ENCODE peak calls at places on chromosomes 11 and 22, in five cellular contexts. One of them, this sample, is unnamed.
A peak's percentile ranks its signal among the peaks of the same experiment; 100 is the strongest.

GRCh38 chr11:103035656-103036434 is 56.1 kb downstream of the DCUN1D5 start:
- DNase-seq in SJSA1: peak; percentile 33
- DNase-seq in effector memory CD4-positive, alpha-beta T cell: no peak
- DNase-seq in fibroblast of lung: peak; percentile 83
- DNase-seq in RWPE1: peak; percentile 53
- DNase-seq in this sample: peak; percentile 39

GRCh38 chr11:95571861-95572260 is 217.7 kb downstream of the FAM76B start:
- DNase-seq in SJSA1: no peak
- DNase-seq in effector memory CD4-positive, alpha-beta T cell: no peak
- DNase-seq in fibroblast of lung: no peak
- DNase-seq in RWPE1: no peak
- DNase-seq in this sample: no peak

GRCh38 chr22:32695451-32695891 is 106.0 kb upstream of the TIMP3 start:
- DNase-seq in SJSA1: peak; percentile 62
- DNase-seq in effector memory CD4-positive, alpha-beta T cell: no peak
- DNase-seq in fibroblast of lung: peak; percentile 72
- DNase-seq in RWPE1: peak; percentile 74
- DNase-seq in this sample: no peak

GRCh38 chr11:118353084-118353710 is 6.2 kb upstream of the UBE4A start:
- DNase-seq in SJSA1: peak; percentile 5
- DNase-seq in effector memory CD4-positive, alpha-beta T cell: no peak
- DNase-seq in fibroblast of lung: no peak
- DNase-seq in RWPE1: peak; percentile 5
- DNase-seq in this sample: no peak

GRCh38 chr11:61728940-61729219 is 23.6 kb upstream of the MYRF start:
- DNase-seq in SJSA1: peak; percentile 46
- DNase-seq in effector memory CD4-positive, alpha-beta T cell: no peak
- DNase-seq in fibroblast of lung: peak; percentile 81
- DNase-seq in RWPE1: peak; percentile 80
- DNase-seq in this sample: peak; percentile 16

GRCh38 chr22:47160141-47160541 is 397.7 kb downstream of the TBC1D22A start:
- DNase-seq in SJSA1: no peak
- DNase-seq in effector memory CD4-positive, alpha-beta T cell: no peak
- DNase-seq in fibroblast of lung: no peak
- DNase-seq in RWPE1: no peak
- DNase-seq in this sample: no peak

GRCh38 chr11:120959189-120959588 is 64.7 kb upstream of the TBCEL start:
- DNase-seq in SJSA1: no peak
- DNase-seq in effector memory CD4-positive, alpha-beta T cell: no peak
- DNase-seq in fibroblast of lung: no peak
- DNase-seq in RWPE1: no peak
- DNase-seq in this sample: no peak

GRCh38 chr11:28289444-28289843 is 181.3 kb downstream of the METTL15 start:
- DNase-seq in SJSA1: no peak
- DNase-seq in effector memory CD4-positive, alpha-beta T cell: no peak
- DNase-seq in fibroblast of lung: peak; percentile 11
- DNase-seq in RWPE1: no peak
- DNase-seq in this sample: no peak

GRCh38 chr22:29726104-29726503 is 6.3 kb downstream of the CABP7 start:
- DNase-seq in SJSA1: no peak
- DNase-seq in effector memory CD4-positive, alpha-beta T cell: no peak
- DNase-seq in fibroblast of lung: no peak
- DNase-seq in RWPE1: no peak
- DNase-seq in this sample: no peak

GRCh38 chr11:67506426-67507032 is 1.4 kb upstream of the PITPNM1 start:
- DNase-seq in SJSA1: no peak
- DNase-seq in effector memory CD4-positive, alpha-beta T cell: no peak
- DNase-seq in fibroblast of lung: no peak
- DNase-seq in RWPE1: no peak
- DNase-seq in this sample: no peak

GRCh38 chr11:76206327-76207081 is at the start of gene WNT11:
- DNase-seq in SJSA1: no peak
- DNase-seq in effector memory CD4-positive, alpha-beta T cell: no peak
- DNase-seq in fibroblast of lung: peak; percentile 32
- DNase-seq in RWPE1: peak; percentile 38
- DNase-seq in this sample: no peak

GRCh38 chr11:69075421-69076128 is 26.8 kb downstream of the TPCN2 start:
- DNase-seq in SJSA1: peak; percentile 100
- DNase-seq in effector memory CD4-positive, alpha-beta T cell: no peak
- DNase-seq in fibroblast of lung: peak; percentile 100
- DNase-seq in RWPE1: no peak
- DNase-seq in this sample: peak; percentile 34

GRCh38 chr11:69297225-69297925 is 3.4 kb downstream of the MYEOV start:
- DNase-seq in SJSA1: peak; percentile 100
- DNase-seq in effector memory CD4-positive, alpha-beta T cell: peak; percentile 78
- DNase-seq in fibroblast of lung: peak; percentile 100
- DNase-seq in RWPE1: peak; percentile 95
- DNase-seq in this sample: peak; percentile 91

GRCh38 chr22:24155597-24156145 is 25.6 kb upstream of the SUSD2 start:
- DNase-seq in SJSA1: peak; percentile 64
- DNase-seq in effector memory CD4-positive, alpha-beta T cell: no peak
- DNase-seq in fibroblast of lung: peak; percentile 72
- DNase-seq in RWPE1: peak; percentile 36
- DNase-seq in this sample: no peak

GRCh38 chr11:64643927-64644326 is 52.9 kb downstream of the SLC22A12 start:
- DNase-seq in SJSA1: no peak
- DNase-seq in effector memory CD4-positive, alpha-beta T cell: no peak
- DNase-seq in fibroblast of lung: no peak
- DNase-seq in RWPE1: no peak
- DNase-seq in this sample: no peak

GRCh38 chr11:62921573-62922188 is 518 bp upstream of the CHRM1 start:
- DNase-seq in SJSA1: no peak
- DNase-seq in effector memory CD4-positive, alpha-beta T cell: no peak
- DNase-seq in fibroblast of lung: no peak
- DNase-seq in RWPE1: peak; percentile 77
- DNase-seq in this sample: no peak

GRCh38 chr11:37502202-37502601 is 904.2 kb upstream of the RAG2 start:
- DNase-seq in SJSA1: no peak
- DNase-seq in effector memory CD4-positive, alpha-beta T cell: no peak
- DNase-seq in fibroblast of lung: peak; percentile 17
- DNase-seq in RWPE1: no peak
- DNase-seq in this sample: no peak

GRCh38 chr11:56331861-56332491 is 13.9 kb upstream of the OR8K1 start:
- DNase-seq in SJSA1: no peak
- DNase-seq in effector memory CD4-positive, alpha-beta T cell: no peak
- DNase-seq in fibroblast of lung: no peak
- DNase-seq in RWPE1: no peak
- DNase-seq in this sample: no peak

GRCh38 chr11:28383471-28383870 is 275.3 kb downstream of the METTL15 start:
- DNase-seq in SJSA1: no peak
- DNase-seq in effector memory CD4-positive, alpha-beta T cell: no peak
- DNase-seq in fibroblast of lung: peak; percentile 73
- DNase-seq in RWPE1: no peak
- DNase-seq in this sample: no peak

GRCh38 chr11:115297330-115297729 is 206.9 kb downstream of the CADM1 start:
- DNase-seq in SJSA1: no peak
- DNase-seq in effector memory CD4-positive, alpha-beta T cell: no peak
- DNase-seq in fibroblast of lung: no peak
- DNase-seq in RWPE1: no peak
- DNase-seq in this sample: no peak

GRCh38 chr11:63666874-63667273 is 4.3 kb downstream of the ATL3 start:
- DNase-seq in SJSA1: no peak
- DNase-seq in effector memory CD4-positive, alpha-beta T cell: no peak
- DNase-seq in fibroblast of lung: peak; percentile 53
- DNase-seq in RWPE1: no peak
- DNase-seq in this sample: no peak

GRCh38 chr11:69205125-69205928 is 49.6 kb downstream of the SMIM38 start:
- DNase-seq in SJSA1: no peak
- DNase-seq in effector memory CD4-positive, alpha-beta T cell: no peak
- DNase-seq in fibroblast of lung: no peak
- DNase-seq in RWPE1: no peak
- DNase-seq in this sample: no peak

GRCh38 chr11:27087425-27087824 is 46.8 kb downstream of the BBOX1 start:
- DNase-seq in SJSA1: no peak
- DNase-seq in effector memory CD4-positive, alpha-beta T cell: no peak
- DNase-seq in fibroblast of lung: peak; percentile 65
- DNase-seq in RWPE1: peak; percentile 8
- DNase-seq in this sample: no peak

GRCh38 chr22:25775501-25775900 is 33.5 kb downstream of the MYO18B start:
- DNase-seq in SJSA1: peak; percentile 36
- DNase-seq in effector memory CD4-positive, alpha-beta T cell: no peak
- DNase-seq in fibroblast of lung: peak; percentile 67
- DNase-seq in RWPE1: no peak
- DNase-seq in this sample: no peak

GRCh38 chr11:117634756-117635593 is 162.0 kb downstream of the DSCAML1 start:
- DNase-seq in SJSA1: no peak
- DNase-seq in effector memory CD4-positive, alpha-beta T cell: no peak
- DNase-seq in fibroblast of lung: peak; percentile 3
- DNase-seq in RWPE1: no peak
- DNase-seq in this sample: no peak

GRCh38 chr11:65663634-65664200 is 1.0 kb upstream of the RELA start:
- DNase-seq in SJSA1: no peak
- DNase-seq in effector memory CD4-positive, alpha-beta T cell: no peak
- DNase-seq in fibroblast of lung: peak; percentile 39
- DNase-seq in RWPE1: peak; percentile 46
- DNase-seq in this sample: no peak

GRCh38 chr22:35150163-35151107 is 84.5 kb downstream of the ISX start:
- DNase-seq in SJSA1: peak; percentile 63
- DNase-seq in effector memory CD4-positive, alpha-beta T cell: peak; percentile 2
- DNase-seq in fibroblast of lung: peak; percentile 10
- DNase-seq in RWPE1: peak; percentile 5
- DNase-seq in this sample: no peak

GRCh38 chr11:117931971-117932370 is 2.8 kb upstream of the TMPRSS13 start:
- DNase-seq in SJSA1: no peak
- DNase-seq in effector memory CD4-positive, alpha-beta T cell: no peak
- DNase-seq in fibroblast of lung: no peak
- DNase-seq in RWPE1: no peak
- DNase-seq in this sample: no peak

GRCh38 chr11:3231851-3232744 is at the start of gene MRGPRE:
- DNase-seq in SJSA1: no peak
- DNase-seq in effector memory CD4-positive, alpha-beta T cell: no peak
- DNase-seq in fibroblast of lung: no peak
- DNase-seq in RWPE1: no peak
- DNase-seq in this sample: no peak

GRCh38 chr11:104713366-104713765 is 184.9 kb downstream of the CASP12 start:
- DNase-seq in SJSA1: no peak
- DNase-seq in effector memory CD4-positive, alpha-beta T cell: no peak
- DNase-seq in fibroblast of lung: peak; percentile 62
- DNase-seq in RWPE1: no peak
- DNase-seq in this sample: no peak

GRCh38 chr11:109140426-109140825 is 281.6 kb upstream of the C11orf87 start:
- DNase-seq in SJSA1: no peak
- DNase-seq in effector memory CD4-positive, alpha-beta T cell: no peak
- DNase-seq in fibroblast of lung: no peak
- DNase-seq in RWPE1: no peak
- DNase-seq in this sample: no peak

GRCh38 chr11:111961389-111962300 is 24.5 kb downstream of the DIXDC1 start:
- DNase-seq in SJSA1: no peak
- DNase-seq in effector memory CD4-positive, alpha-beta T cell: no peak
- DNase-seq in fibroblast of lung: no peak
- DNase-seq in RWPE1: no peak
- DNase-seq in this sample: no peak
- H3K27ac ChIP-seq in SJSA1: no peak overlapping the region
- H3K27ac ChIP-seq in effector memory CD4-positive, alpha-beta T cell: no peak overlapping the region
- H3K27ac ChIP-seq in fibroblast of lung: no peak overlapping the region
- H3K27ac ChIP-seq in RWPE1: no peak overlapping the region
- H3K27ac ChIP-seq in this sample: peak overlapping the region; percentile 92

DNA sequence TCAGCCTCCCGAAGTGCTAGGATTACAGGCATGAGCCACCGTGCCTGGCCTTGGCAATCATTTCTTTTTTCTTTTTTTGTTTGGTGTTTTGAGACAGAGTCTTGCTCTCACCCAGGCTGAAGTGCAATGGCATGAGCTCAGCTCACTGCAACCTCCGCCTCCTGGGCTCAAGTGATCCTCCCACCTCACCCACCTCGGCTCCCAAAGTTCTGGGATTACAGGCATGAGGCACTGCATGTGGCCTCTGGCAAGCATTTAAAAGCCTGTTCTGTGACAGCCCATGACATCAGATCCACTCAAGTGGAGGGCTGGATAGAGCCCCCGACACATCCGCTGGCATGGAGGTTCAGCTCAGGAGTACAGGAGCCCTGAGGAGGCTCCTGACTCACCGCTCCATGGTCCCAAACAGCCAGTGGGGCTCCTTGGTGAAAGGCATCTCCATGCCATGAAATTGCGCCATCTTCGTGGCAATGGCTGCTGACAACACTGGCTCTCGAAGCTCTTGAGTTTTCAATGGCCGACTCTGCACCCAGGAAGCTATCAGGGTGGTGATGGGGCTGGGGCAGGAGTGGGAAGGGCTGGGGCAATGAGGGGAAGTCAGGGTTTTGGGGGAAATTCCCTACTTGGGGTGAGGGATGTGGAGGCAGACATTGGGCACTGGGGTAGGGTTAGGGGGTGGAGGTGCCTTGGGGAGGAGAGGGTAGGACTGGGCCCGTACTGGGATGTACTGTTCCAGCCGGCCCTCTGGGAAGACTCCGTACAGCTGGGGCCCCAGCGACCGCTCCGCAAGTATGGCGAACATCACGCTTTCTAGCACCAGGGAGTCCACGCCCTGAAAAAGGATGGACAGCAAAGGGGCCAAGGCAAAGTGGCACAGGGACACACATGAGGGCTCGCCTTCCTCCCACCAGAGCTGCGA is 1.4 kb downstream of the CHKB start:
- DNase-seq in SJSA1: no peak
- DNase-seq in effector memory CD4-positive, alpha-beta T cell: no peak
- DNase-seq in fibroblast of lung: no peak
- DNase-seq in RWPE1: no peak
- DNase-seq in this sample: no peak
- H3K27ac ChIP-seq in SJSA1: no peak overlapping the region
- H3K27ac ChIP-seq in effector memory CD4-positive, alpha-beta T cell: peak overlapping the region; percentile 90
- H3K27ac ChIP-seq in fibroblast of lung: no peak overlapping the region
- H3K27ac ChIP-seq in RWPE1: peak overlapping the region; percentile 93
- H3K27ac ChIP-seq in this sample: peak overlapping the region; percentile 92

DNA sequence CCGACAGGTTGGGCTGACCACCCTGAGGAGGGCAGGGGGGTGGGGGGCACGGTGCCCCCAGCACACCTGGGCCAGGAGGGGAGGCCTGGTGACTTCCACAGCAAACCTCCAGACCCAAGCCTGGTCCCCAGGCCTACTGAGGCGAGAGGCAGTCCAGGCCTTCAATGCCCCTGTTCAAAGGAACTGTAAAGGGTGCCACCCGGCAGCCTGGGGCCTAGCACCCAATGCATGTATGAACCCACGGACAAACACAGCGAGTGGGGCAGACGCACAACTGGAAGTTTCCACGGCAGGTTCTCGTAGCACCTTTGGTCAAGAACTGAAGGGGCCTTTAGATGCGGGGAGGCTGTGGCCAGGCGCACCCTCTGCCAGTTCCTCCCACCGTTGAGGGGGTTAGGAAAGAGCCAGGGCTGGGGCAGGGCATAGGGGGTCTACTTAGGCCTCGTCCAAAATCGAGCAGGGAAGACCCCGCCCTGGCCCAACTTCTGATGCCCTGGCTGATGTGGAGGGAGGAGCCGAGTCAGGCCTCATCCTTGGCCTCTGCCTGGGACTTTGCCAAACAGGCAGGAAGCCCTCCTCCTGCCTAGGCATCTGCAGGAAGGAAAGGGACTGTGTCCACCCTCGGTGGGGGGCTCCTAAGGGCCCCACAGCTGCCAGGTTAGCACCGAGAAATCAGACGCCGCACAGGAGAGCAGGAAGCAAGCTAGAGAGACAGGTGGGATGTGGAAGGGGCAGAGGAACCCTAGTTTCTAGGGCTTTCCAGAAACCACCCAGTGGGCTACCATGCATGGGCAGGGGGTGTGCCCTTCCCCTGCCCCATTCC is 6.6 kb downstream of the CBX6 start:
- DNase-seq in SJSA1: no peak
- DNase-seq in effector memory CD4-positive, alpha-beta T cell: no peak
- DNase-seq in fibroblast of lung: no peak
- DNase-seq in RWPE1: no peak
- DNase-seq in this sample: no peak
- H3K27ac ChIP-seq in SJSA1: no peak overlapping the region
- H3K27ac ChIP-seq in effector memory CD4-positive, alpha-beta T cell: no peak overlapping the region
- H3K27ac ChIP-seq in fibroblast of lung: no peak overlapping the region
- H3K27ac ChIP-seq in RWPE1: peak overlapping the region; percentile 59
- H3K27ac ChIP-seq in this sample: no peak overlapping the region

GRCh38 chr22:27329471-27329870 is 472.1 kb downstream of the MN1 start:
- DNase-seq in SJSA1: no peak
- DNase-seq in effector memory CD4-positive, alpha-beta T cell: no peak
- DNase-seq in fibroblast of lung: no peak
- DNase-seq in RWPE1: no peak
- DNase-seq in this sample: no peak
- H3K27ac ChIP-seq in SJSA1: no peak overlapping the region
- H3K27ac ChIP-seq in effector memory CD4-positive, alpha-beta T cell: no peak overlapping the region
- H3K27ac ChIP-seq in fibroblast of lung: no peak overlapping the region
- H3K27ac ChIP-seq in RWPE1: no peak overlapping the region
- H3K27ac ChIP-seq in this sample: no peak overlapping the region

This sample was measured in epithelial cell of prostate.